ENCODE peak calls at places on chromosome 22, in five cellular contexts. R, E, C, B and L are unnamed samples.

GRCh38 chr22:47163876-47164513 is 401.5 kb downstream of the TBC1D22A start:
- DNase-seq in R (no peak), E (no peak), C (no peak), B (no peak), L (no peak)

GRCh38 chr22:16818538-16818937 is 6.7 kb downstream of the XKR3 start:
- DNase-seq in R (no peak), E (no peak), C (no peak), B (no peak), L (no peak)

GRCh38 chr22:41146573-41146972 is 54.2 kb downstream of the EP300 start:
- DNase-seq in R (no peak), E (peak), C (no peak), B (no peak), L (no peak)

GRCh38 chr22:24379536-24379935 is 47.9 kb upstream of the ADORA2A start:
- DNase-seq in R (no peak), E (peak), C (no peak), B (no peak), L (no peak)

GRCh38 chr22:27624705-27625104 is 176.9 kb downstream of the MN1 start:
- DNase-seq in R (no peak), E (peak), C (no peak), B (no peak), L (no peak)

GRCh38 chr22:35231585-35232084 is 25.7 kb upstream of the HMGXB4 start:
- DNase-seq in R (no peak), E (peak), C (peak), B (peak), L (peak)

GRCh38 chr22:46593211-46593676 is 26.9 kb upstream of the GRAMD4 start:
- DNase-seq in R (no peak), E (no peak), C (no peak), B (no peak), L (no peak)

GRCh38 chr22:36252754-36253522 is at the start of gene APOL1:
- DNase-seq in R (peak), E (peak), C (no peak), B (no peak), L (peak)

GRCh38 chr22:26689553-26690301 is 32.3 kb downstream of the MIAT start:
- DNase-seq in R (no peak), E (no peak), C (no peak), B (no peak), L (no peak)

GRCh38 chr22:45462034-45462655 is 40.5 kb upstream of the FBLN1 start:
- DNase-seq in R (no peak), E (no peak), C (no peak), B (no peak), L (no peak)

GRCh38 chr22:39514373-39514973 is 5.9 kb upstream of the ATF4 start:
- DNase-seq in R (peak), E (peak), C (no peak), B (peak), L (no peak)

GRCh38 chr22:48849513-48849912 is 978.2 kb downstream of the BRD1 start:
- DNase-seq in R (no peak), E (no peak), C (no peak), B (no peak), L (no peak)

GRCh38 chr22:50139843-50140415 is 30.6 kb upstream of the PANX2 start:
- DNase-seq in R (no peak), E (no peak), C (peak), B (no peak), L (no peak)

GRCh38 chr22:46010177-46010867 is 33.4 kb upstream of the WNT7B start:
- DNase-seq in R (peak), E (peak), C (no peak), B (no peak), L (no peak)

GRCh38 chr22:29470159-29470855 is 9.7 kb upstream of the NEFH start:
- DNase-seq in R (peak), E (peak), C (no peak), B (peak), L (peak)

GRCh38 chr22:44928711-44929347 is 81.0 kb downstream of the PHF21B start:
- DNase-seq in R (no peak), E (no peak), C (no peak), B (no peak), L (no peak)

GRCh38 chr22:34814260-34814659 is 251.7 kb upstream of the ISX start:
- DNase-seq in R (no peak), E (peak), C (no peak), B (no peak), L (no peak)

GRCh38 chr22:23000657-23001439 is 69.5 kb upstream of the GNAZ start:
- DNase-seq in R (no peak), E (no peak), C (no peak), B (no peak), L (no peak)

GRCh38 chr22:42432020-42432596 is at the start of gene NFAM1:
- DNase-seq in R (peak), E (no peak), C (no peak), B (no peak), L (no peak)

GRCh38 chr22:31332010-31332409 is 14.1 kb downstream of the PATZ1 start:
- DNase-seq in R (no peak), E (no peak), C (no peak), B (no peak), L (no peak)

GRCh38 chr22:37546436-37547248 is 13.6 kb upstream of the CDC42EP1 start:
- DNase-seq in R (peak), E (peak), C (no peak), B (no peak), L (no peak)

GRCh38 chr22:35458547-35459422 is 58.8 kb downstream of the MCM5 start:
- DNase-seq in R (no peak), E (no peak), C (no peak), B (no peak), L (no peak)

GRCh38 chr22:33787645-33788456 is 132.4 kb downstream of the LARGE1 start:
- DNase-seq in R (no peak), E (peak), C (no peak), B (no peak), L (no peak)

GRCh38 chr22:40451230-40451629 is 80.8 kb downstream of the SGSM3 start:
- DNase-seq in R (no peak), E (no peak), C (no peak), B (no peak), L (no peak)

GRCh38 chr22:20756846-20757245 is 17.1 kb upstream of the SERPIND1 start:
- DNase-seq in R (no peak), E (no peak), C (no peak), B (no peak), L (no peak)

GRCh38 chr22:49856766-49857618 is 3.3 kb downstream of the ZBED4 start:
- DNase-seq in R (no peak), E (no peak), C (no peak), B (no peak), L (no peak)

GRCh38 chr22:43970037-43970747 is 14.9 kb downstream of the SAMM50 start:
- DNase-seq in R (no peak), E (no peak), C (no peak), B (no peak), L (no peak)

GRCh38 chr22:36682835-36683234 is 20.7 kb downstream of the CACNG2 start:
- DNase-seq in R (no peak), E (no peak), C (no peak), B (no peak), L (no peak)

GRCh38 chr22:39214383-39215069 is 30.3 kb downstream of the PDGFB start:
- DNase-seq in R (no peak), E (peak), C (no peak), B (no peak), L (no peak)

GRCh38 chr22:38347181-38347943 is 30.1 kb upstream of the CSNK1E start:
- DNase-seq in R (no peak), E (no peak), C (no peak), B (no peak), L (no peak)

GRCh38 chr22:26744892-26745808 is 87.8 kb downstream of the MIAT start:
- DNase-seq in R (no peak), E (peak), C (no peak), B (no peak), L (no peak)